ENCODE peak calls at places on chromosomes 6 and 20, in seven cellular contexts. K is neural progenitor cell; M is ascending aorta; E is PC-9; G is psoas muscle; Y is endodermal cell; D is CD8-positive, alpha-beta T cell. C is an unnamed sample.

GRCh38 chr6:136669299-136669699 is 119.1 kb upstream of the MAP7 start:
- DNase-seq in K (no peak), G (no peak), M (no peak), E (peak; percentile 93), Y (no peak), D (no peak), C (no peak)

GRCh38 chr6:156791261-156791850 is 14.2 kb downstream of the ARID1B start:
- DNase-seq in E (no peak), K (peak; percentile 13), Y (peak; percentile 20), M (no peak), D (no peak), G (no peak), C (no peak)

GRCh38 chr6:46378882-46379405 is 112.3 kb downstream of the RCAN2 start:
- DNase-seq in G (no peak), Y (no peak), D (no peak), M (no peak), E (no peak), K (no peak), C (no peak)

GRCh38 chr6:31821301-31822037 is 6.1 kb upstream of the HSPA1B start:
- DNase-seq in Y (peak; percentile 83), E (peak; percentile 55), D (peak; percentile 62), M (peak; percentile 84), K (peak; percentile 74), G (peak; percentile 78), C (peak; percentile 73)

GRCh38 chr20:59752101-59752586 is 147.8 kb downstream of the PHACTR3 start:
- DNase-seq in Y (no peak), D (no peak), K (no peak), M (no peak), G (no peak), E (no peak), C (no peak)

GRCh38 chr6:32096394-32097258 is 12.5 kb downstream of the TNXB start:
- DNase-seq in Y (peak; percentile 82), M (no peak), G (no peak), E (no peak), D (no peak), K (no peak), C (no peak)

GRCh38 chr6:37103169-37104039 is 66.5 kb upstream of the PIM1 start:
- DNase-seq in M (peak; percentile 71), Y (peak; percentile 74), G (peak; percentile 83), K (peak; percentile 54), D (no peak), E (peak; percentile 93), C (peak; percentile 62)

GRCh38 chr6:135488023-135488422 is 9.5 kb downstream of the AHI1 start:
- DNase-seq in Y (no peak), D (no peak), K (no peak), G (no peak), E (peak; percentile 73), M (no peak), C (no peak)

GRCh38 chr6:34200340-34200971 is 36.2 kb upstream of the HMGA1 start:
- DNase-seq in Y (peak; percentile 68), G (no peak), E (no peak), K (no peak), M (no peak), D (no peak), C (no peak)

GRCh38 chr6:109690373-109690739 is 646 bp downstream of the AK9 start:
- DNase-seq in M (peak; percentile 73), D (peak; percentile 75), Y (peak; percentile 94), E (no peak), K (peak; percentile 85), G (peak; percentile 62), C (peak; percentile 56)

GRCh38 chr6:102812242-102812641 is 1418.7 kb downstream of the GRIK2 start:
- DNase-seq in G (no peak), K (no peak), D (no peak), E (peak; percentile 35), Y (no peak), M (no peak), C (no peak)

GRCh38 chr6:29632789-29633531 is at the start of gene GABBR1:
- DNase-seq in K (peak; percentile 92), D (peak; percentile 77), G (peak; percentile 86), M (peak; percentile 94), E (peak; percentile 65), Y (peak; percentile 95), C (peak; percentile 85)

GRCh38 chr6:16141514-16141913 is 12.6 kb downstream of the MYLIP start:
- DNase-seq in K (no peak), M (no peak), G (no peak), Y (no peak), D (no peak), E (no peak), C (no peak)
- H3K27ac ChIP-seq in K (no peak overlapping the region), M (no peak overlapping the region), G (peak overlapping the region; percentile 37), Y (no peak overlapping the region), D (no peak overlapping the region), E (no peak overlapping the region), C (no peak overlapping the region)

GRCh38 chr20:437787-438486 is 24.4 kb downstream of the TBC1D20 start:
- DNase-seq in M (no peak), D (peak; percentile 54), G (no peak), Y (no peak), E (no peak), K (no peak), C (no peak)
- H3K4me1 ChIP-seq in M (no peaks in the 10 kb centered on the region), D (peaks cover 48% of the 10 kb centered on the region), G (peaks cover 30% of the 10 kb centered on the region), Y (no peaks in the 10 kb centered on the region), E (no peaks in the 10 kb centered on the region), K (no peaks in the 10 kb centered on the region), C (no peaks in the 10 kb centered on the region)

DNA sequence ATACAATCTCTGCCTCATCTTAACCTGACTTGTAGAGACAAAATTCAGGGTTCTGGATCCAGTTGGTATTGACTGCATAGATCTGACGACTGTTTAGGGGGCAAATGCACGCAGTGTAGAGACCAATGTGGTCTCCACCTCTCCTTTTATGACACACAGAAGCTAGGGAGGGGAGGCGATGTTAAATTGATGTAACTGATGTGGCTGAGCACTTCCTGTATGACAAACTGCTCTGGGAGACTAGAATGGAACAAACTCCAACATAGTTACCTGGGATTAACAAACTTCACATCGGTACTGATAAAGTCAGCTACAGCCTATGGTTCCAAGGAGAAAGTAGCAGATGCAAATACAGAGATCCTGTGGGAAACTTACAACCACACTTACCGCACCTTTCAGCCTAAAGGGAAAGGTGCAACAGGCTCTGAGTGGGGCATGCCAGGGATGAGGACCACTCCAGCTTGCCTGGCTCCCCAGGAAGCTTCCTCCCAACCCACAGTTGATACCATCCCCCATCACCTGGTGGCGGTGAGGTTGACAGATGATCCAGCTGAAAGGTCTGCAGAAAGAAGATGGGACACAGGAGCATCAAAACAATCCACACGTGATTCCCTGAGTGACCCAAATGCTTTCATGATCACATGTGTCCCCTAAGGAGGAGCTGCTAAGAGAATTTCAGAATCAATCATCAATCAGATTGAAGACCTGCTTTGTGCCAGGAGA is 60.6 kb upstream of the MRPS10 start:
- DNase-seq in M (no peak), Y (peak; percentile 38), K (no peak), D (no peak), G (no peak), E (no peak), C (no peak)
- H3K27ac ChIP-seq in M (no peak overlapping the region), Y (no peak overlapping the region), K (no peak overlapping the region), D (peak overlapping the region; percentile 59), G (no peak overlapping the region), E (no peak overlapping the region), C (no peak overlapping the region)

DNA sequence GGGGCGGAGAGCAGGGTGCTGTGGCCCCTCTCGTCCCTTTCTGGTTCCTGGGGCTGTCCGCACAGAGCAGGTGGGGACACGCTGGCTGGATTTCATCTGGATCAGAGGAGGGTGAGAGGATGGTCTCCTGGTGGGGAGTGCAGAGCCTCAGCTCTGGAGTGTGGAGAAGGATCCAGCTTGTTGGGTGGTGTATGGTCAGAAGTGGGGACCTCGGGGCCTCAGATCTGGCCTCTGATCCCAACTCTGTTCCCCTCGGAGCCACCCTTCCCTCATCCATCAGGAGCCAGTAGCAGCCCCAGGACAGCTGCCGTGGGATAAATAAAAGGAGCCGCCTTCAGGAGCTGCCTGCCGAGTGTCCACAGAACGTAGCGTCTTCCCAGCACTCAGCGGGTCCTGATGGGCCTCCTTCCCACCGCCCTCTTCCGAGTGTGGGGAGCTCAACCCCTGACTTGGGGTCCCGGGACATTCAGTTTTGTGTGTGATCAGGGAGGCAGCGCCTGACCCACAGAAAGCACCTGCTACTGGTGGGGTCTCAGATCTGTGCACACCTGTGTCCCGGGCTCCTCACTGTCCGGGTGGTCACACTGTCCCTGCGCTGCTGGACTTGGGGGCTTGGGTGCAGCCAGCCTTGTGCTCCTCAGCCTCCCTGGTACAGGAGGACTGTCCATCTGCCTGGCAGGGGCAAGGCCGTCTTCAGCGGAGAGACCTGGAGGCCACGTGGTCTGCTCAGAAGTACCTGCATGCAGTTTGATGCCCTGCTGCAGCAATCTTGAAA is 25.4 kb upstream of the BHLHE23 start:
- DNase-seq in D (no peak), Y (no peak), E (no peak), K (no peak), M (no peak), G (no peak), C (no peak)
- H3K4me1 ChIP-seq in D (peaks cover 18% of the 10 kb centered on the region), Y (no peaks in the 10 kb centered on the region), E (no peaks in the 10 kb centered on the region), K (peaks cover 30% of the 10 kb centered on the region), M (no peaks in the 10 kb centered on the region), G (no peaks in the 10 kb centered on the region), C (no peaks in the 10 kb centered on the region)

GRCh38 chr6:11968241-11968806 is 43.8 kb upstream of the HIVEP1 start:
- DNase-seq in G (no peak), E (no peak), Y (no peak), D (no peak), K (no peak), M (no peak), C (no peak)

GRCh38 chr6:11972270-11972669 is 39.8 kb upstream of the HIVEP1 start:
- DNase-seq in D (no peak), K (no peak), M (no peak), Y (no peak), G (no peak), E (no peak), C (no peak)

GRCh38 chr6:11970114-11970513 is 42.0 kb upstream of the HIVEP1 start:
- DNase-seq in Y (no peak), K (no peak), E (no peak), D (no peak), M (no peak), G (peak; percentile 38), C (no peak)

GRCh38 chr6:11971154-11971553 is 41.0 kb upstream of the HIVEP1 start:
- DNase-seq in K (no peak), E (no peak), Y (no peak), D (no peak), M (no peak), G (no peak), C (no peak)

DNA sequence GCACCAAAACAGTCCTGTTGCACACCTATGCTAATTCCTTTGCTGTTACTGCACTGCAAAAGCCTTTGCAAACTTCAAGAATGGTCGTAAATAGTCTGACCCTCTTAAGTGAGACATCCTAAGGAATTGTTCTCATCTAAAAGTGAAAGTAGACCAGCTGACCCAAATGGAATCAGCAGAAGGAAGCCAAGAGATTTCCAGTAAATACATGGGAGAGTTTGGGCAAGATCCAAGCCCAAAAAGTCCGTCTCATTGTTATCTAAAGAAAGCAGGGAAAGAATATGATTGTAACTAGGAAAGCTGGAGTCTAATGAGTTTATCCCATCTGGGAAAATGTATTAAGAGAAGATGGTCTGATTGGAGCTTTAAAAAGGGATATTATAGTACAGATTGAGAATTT is 43.0 kb upstream of the HIVEP1 start:
- DNase-seq in G (no peak), M (no peak), E (no peak), D (no peak), Y (no peak), K (no peak), C (peak; percentile 34)
- H3K27ac ChIP-seq in G (no peak overlapping the region), M (peak overlapping the region; percentile 15), E (no peak overlapping the region), D (no peak overlapping the region), Y (no peak overlapping the region), K (no peak overlapping the region), C (peak overlapping the region; percentile 27)

C was measured in ovary.